ENCODE peak calls at places on chromosomes 2 and 18, in nine cellular contexts. Z, T, S, O, D, V, P, C and F are unnamed samples.

GRCh38 chr2:220941683-220942082 is 630.4 kb downstream of the EPHA4 start:
- DNase-seq in Z (no peak), T (no peak), S (no peak), O (no peak), D (no peak), V (no peak), P (no peak), C (no peak), F (no peak)

GRCh38 chr2:240983996-240984498 is 14.4 kb upstream of the SNED1 start:
- DNase-seq in Z (peak; percentile 45), T (peak; percentile 9), S (no peak), O (no peak), D (no peak), V (no peak), P (no peak), C (no peak), F (no peak)

GRCh38 chr2:74020717-74021406 is 36.2 kb downstream of the TET3 start:
- DNase-seq in Z (no peak), T (no peak), S (no peak), O (peak; percentile 15), D (no peak), V (no peak), P (no peak), C (no peak), F (no peak)

GRCh38 chr2:240615830-240616547 is 9.3 kb upstream of the GPR35 start:
- DNase-seq in Z (peak; percentile 15), T (no peak), S (no peak), O (no peak), D (no peak), V (no peak), P (no peak), C (no peak), F (no peak)

GRCh38 chr2:37773354-37773753 is 101.9 kb upstream of the CDC42EP3 start:
- DNase-seq in Z (no peak), T (no peak), S (no peak), O (no peak), D (no peak), V (no peak), P (no peak), C (no peak), F (no peak)

GRCh38 chr18:13581055-13581454 is 145.3 kb downstream of the FAM210A start:
- DNase-seq in Z (no peak), T (no peak), S (no peak), O (no peak), D (no peak), V (no peak), P (no peak), C (no peak), F (no peak)

GRCh38 chr2:158687315-158687714 is 107.8 kb upstream of the DAPL1 start:
- DNase-seq in Z (no peak), T (no peak), S (no peak), O (no peak), D (no peak), V (no peak), P (no peak), C (no peak), F (no peak)

GRCh38 chr2:175167076-175167791 is 769 bp downstream of the ATF2 start:
- DNase-seq in Z (peak; percentile 53), T (peak; percentile 25), S (peak; percentile 2), O (peak; percentile 47), D (no peak), V (peak; percentile 61), P (no peak), C (no peak), F (peak; percentile 36)

GRCh38 chr2:62506421-62506750 is 391 bp upstream of the TMEM17 start:
- DNase-seq in Z (no peak), T (no peak), S (no peak), O (no peak), D (no peak), V (no peak), P (no peak), C (no peak), F (no peak)

GRCh38 chr2:229586012-229586411 is 128.3 kb downstream of the DNER start:
- DNase-seq in Z (no peak), T (no peak), S (no peak), O (no peak), D (no peak), V (no peak), P (no peak), C (no peak), F (no peak)

GRCh38 chr2:99821572-99822369 is 320.6 kb downstream of the AFF3 start:
- DNase-seq in Z (no peak), T (no peak), S (no peak), O (no peak), D (peak; percentile 90), V (no peak), P (no peak), C (no peak), F (no peak)

GRCh38 chr2:55159752-55160151 is 72.3 kb downstream of the CLHC1 start:
- DNase-seq in Z (no peak), T (no peak), S (no peak), O (no peak), D (no peak), V (no peak), P (no peak), C (no peak), F (no peak)
- H3K4me1 ChIP-seq in Z (peaks cover 12% of the 10 kb centered on the region), T (peaks cover 22% of the 10 kb centered on the region), S (no peaks in the 10 kb centered on the region), O (peaks cover 3% of the 10 kb centered on the region), D (peaks cover 47% of the 10 kb centered on the region), V (peaks cover 11% of the 10 kb centered on the region), P (no peaks in the 10 kb centered on the region), C (no peaks in the 10 kb centered on the region), F (peaks cover 49% of the 10 kb centered on the region)

GRCh38 chr2:177692042-177692823 is 299.7 kb downstream of the AGPS start:
- DNase-seq in Z (no peak), T (no peak), S (no peak), O (no peak), D (no peak), V (no peak), P (no peak), C (no peak), F (no peak)
- H3K4me1 ChIP-seq in Z (peaks cover 3% of the 10 kb centered on the region), T (no peaks in the 10 kb centered on the region), S (no peaks in the 10 kb centered on the region), O (no peaks in the 10 kb centered on the region), D (no peaks in the 10 kb centered on the region), V (peaks cover 3% of the 10 kb centered on the region), P (no peaks in the 10 kb centered on the region), C (no peaks in the 10 kb centered on the region), F (no peaks in the 10 kb centered on the region)

GRCh38 chr2:189576361-189576760 is 4.2 kb downstream of the SLC40A1 start:
- DNase-seq in Z (no peak), T (peak; percentile 20), S (no peak), O (no peak), D (no peak), V (no peak), P (no peak), C (no peak), F (no peak)
- H3K4me1 ChIP-seq in Z (peaks cover 5% of the 10 kb centered on the region), T (peaks cover 4% of the 10 kb centered on the region), S (peaks cover 4% of the 10 kb centered on the region), O (no peaks in the 10 kb centered on the region), D (peaks cover 2% of the 10 kb centered on the region), V (peaks cover 5% of the 10 kb centered on the region), P (peaks cover 15% of the 10 kb centered on the region), C (no peaks in the 10 kb centered on the region), F (peaks cover 15% of the 10 kb centered on the region)

DNA sequence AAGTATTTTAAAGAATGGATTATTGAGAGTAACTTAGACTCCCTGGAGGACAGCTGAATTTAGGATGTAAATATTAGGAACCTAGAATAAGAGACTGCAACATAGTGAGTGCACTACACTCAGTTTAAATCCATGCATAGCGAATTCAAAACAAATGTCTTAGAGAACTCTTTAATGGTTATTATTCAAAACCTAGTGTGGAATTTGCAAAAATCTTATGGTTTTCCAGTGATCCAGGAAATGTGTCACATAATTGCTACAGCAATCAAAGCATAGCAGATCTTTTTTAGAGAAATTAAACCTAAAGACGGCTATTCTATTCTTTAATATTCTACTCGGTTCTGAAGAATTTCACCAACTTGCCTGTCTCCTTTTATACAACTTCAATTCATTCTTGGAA is 239.0 kb downstream of the TMX3 start:
- DNase-seq in Z (peak; percentile 77), T (no peak), S (no peak), O (no peak), D (no peak), V (no peak), P (no peak), C (no peak), F (no peak)
- H3K4me1 ChIP-seq in Z (peaks cover 21% of the 10 kb centered on the region), T (no peaks in the 10 kb centered on the region), S (no peaks in the 10 kb centered on the region), O (no peaks in the 10 kb centered on the region), D (no peaks in the 10 kb centered on the region), V (no peaks in the 10 kb centered on the region), P (no peaks in the 10 kb centered on the region), C (no peaks in the 10 kb centered on the region), F (no peaks in the 10 kb centered on the region)

DNA sequence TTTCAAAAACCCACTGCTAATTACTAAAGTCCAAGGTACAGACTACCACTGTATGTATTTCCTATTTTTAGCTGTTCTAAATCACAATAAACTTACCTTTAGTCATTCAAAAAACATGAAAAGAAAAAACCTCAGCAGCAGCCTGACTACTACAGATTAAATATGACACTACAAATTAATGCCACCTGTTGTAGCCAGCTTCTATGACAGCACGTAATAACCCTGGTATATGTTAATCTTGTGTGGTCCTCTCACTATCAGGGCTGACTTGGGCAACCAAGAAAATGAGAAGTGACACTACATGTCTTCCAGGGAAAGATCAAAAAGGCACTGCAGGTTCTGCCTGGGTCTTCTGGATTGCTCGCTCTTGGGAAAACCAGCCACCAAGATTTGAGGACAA is 90.6 kb upstream of the FAM124B start:
- DNase-seq in Z (no peak), T (no peak), S (no peak), O (no peak), D (no peak), V (no peak), P (no peak), C (no peak), F (no peak)
- H3K4me1 ChIP-seq in Z (no peaks in the 10 kb centered on the region), T (no peaks in the 10 kb centered on the region), S (no peaks in the 10 kb centered on the region), O (no peaks in the 10 kb centered on the region), D (peaks cover 2% of the 10 kb centered on the region), V (no peaks in the 10 kb centered on the region), P (no peaks in the 10 kb centered on the region), C (no peaks in the 10 kb centered on the region), F (no peaks in the 10 kb centered on the region)

GRCh38 chr18:35019929-35020328 is 21.3 kb upstream of the MAPRE2 start:
- DNase-seq in Z (no peak), T (no peak), S (no peak), O (no peak), D (peak; percentile 44), V (no peak), P (no peak), C (no peak), F (no peak)
- H3K4me1 ChIP-seq in Z (no peaks in the 10 kb centered on the region), T (no peaks in the 10 kb centered on the region), S (no peaks in the 10 kb centered on the region), O (no peaks in the 10 kb centered on the region), D (peaks cover 5% of the 10 kb centered on the region), V (no peaks in the 10 kb centered on the region), P (no peaks in the 10 kb centered on the region), C (no peaks in the 10 kb centered on the region), F (peaks cover 4% of the 10 kb centered on the region)

GRCh38 chr2:67393237-67393636 is 3.9 kb upstream of the ETAA1 start:
- DNase-seq in Z (no peak), T (no peak), S (no peak), O (no peak), D (peak; percentile 27), V (no peak), P (no peak), C (no peak), F (no peak)
- H3K4me1 ChIP-seq in Z (peaks cover 17% of the 10 kb centered on the region), T (no peaks in the 10 kb centered on the region), S (no peaks in the 10 kb centered on the region), O (no peaks in the 10 kb centered on the region), D (peaks cover 20% of the 10 kb centered on the region), V (no peaks in the 10 kb centered on the region), P (peaks cover 4% of the 10 kb centered on the region), C (no peaks in the 10 kb centered on the region), F (no peaks in the 10 kb centered on the region)

GRCh38 chr18:49617329-49617695 is 55.5 kb downstream of the LIPG start:
- DNase-seq in Z (no peak), T (no peak), S (no peak), O (no peak), D (no peak), V (no peak), P (no peak), C (peak; percentile 43), F (no peak)
- H3K4me1 ChIP-seq in Z (peaks cover 13% of the 10 kb centered on the region), T (no peaks in the 10 kb centered on the region), S (no peaks in the 10 kb centered on the region), O (no peaks in the 10 kb centered on the region), D (no peaks in the 10 kb centered on the region), V (peaks cover 5% of the 10 kb centered on the region), P (no peaks in the 10 kb centered on the region), C (no peaks in the 10 kb centered on the region), F (peaks cover 3% of the 10 kb centered on the region)

GRCh38 chr18:58538604-58539386 is 90.1 kb downstream of the ALPK2 start:
- DNase-seq in Z (no peak), T (no peak), S (no peak), O (no peak), D (peak; percentile 29), V (no peak), P (no peak), C (no peak), F (no peak)
- H3K4me1 ChIP-seq in Z (no peaks in the 10 kb centered on the region), T (no peaks in the 10 kb centered on the region), S (peaks cover 16% of the 10 kb centered on the region), O (peaks cover 4% of the 10 kb centered on the region), D (peaks cover 12% of the 10 kb centered on the region), V (peaks cover 11% of the 10 kb centered on the region), P (peaks cover 13% of the 10 kb centered on the region), C (no peaks in the 10 kb centered on the region), F (peaks cover 12% of the 10 kb centered on the region)